ENCODE peak calls at places on chromosomes 16 and 17, in five cellular contexts. S, V, W, O and Q are unnamed samples. For H3K36me3, the result is how much of the 10 kb centered on the place peaks cover.

GRCh38 chr16:75097941-75098897 is 18.4 kb downstream of the LDHD start:
- DNase-seq in S (peak), V (no peak), W (no peak), O (peak), Q (no peak)

GRCh38 chr16:49274936-49275730 is 6.5 kb downstream of the CBLN1 start:
- DNase-seq in S (no peak), V (no peak), W (no peak), O (no peak), Q (no peak)

GRCh38 chr17:28053725-28054124 is 11.2 kb downstream of the NLK start:
- DNase-seq in S (no peak), V (no peak), W (no peak), O (no peak), Q (no peak)

GRCh38 chr17:1636732-1637285 is 8.2 kb upstream of the SLC43A2 start:
- DNase-seq in S (no peak), V (no peak), W (no peak), O (no peak), Q (peak)

GRCh38 chr16:10362077-10362863 is 23.6 kb upstream of the ATF7IP2 start:
- DNase-seq in S (no peak), V (no peak), W (no peak), O (no peak), Q (no peak)

GRCh38 chr17:73133911-73134649 is 30.7 kb upstream of the SSTR2 start:
- DNase-seq in S (no peak), V (no peak), W (no peak), O (no peak), Q (no peak)

GRCh38 chr16:47311738-47312505 is 148.9 kb downstream of the ITFG1 start:
- DNase-seq in S (no peak), V (no peak), W (no peak), O (no peak), Q (no peak)

GRCh38 chr16:56871172-56871593 is 6.2 kb downstream of the SLC12A3 start:
- DNase-seq in S (no peak), V (no peak), W (peak), O (no peak), Q (no peak)

GRCh38 chr16:50367777-50368409 is 895 bp downstream of the BRD7 start:
- DNase-seq in S (no peak), V (no peak), W (no peak), O (no peak), Q (no peak)

GRCh38 chr16:65180986-65181710 is 59.3 kb upstream of the CDH11 start:
- DNase-seq in S (no peak), V (no peak), W (peak), O (no peak), Q (no peak)

GRCh38 chr16:53018834-53019416 is 33.8 kb downstream of the CHD9NB start:
- DNase-seq in S (no peak), V (no peak), W (no peak), O (no peak), Q (no peak)

GRCh38 chr17:72404872-72405271 is 284.1 kb downstream of the SOX9 start:
- DNase-seq in S (no peak), V (no peak), W (no peak), O (no peak), Q (no peak)

GRCh38 chr16:27642753-27643152 is 92.8 kb downstream of the KATNIP start:
- DNase-seq in S (no peak), V (no peak), W (no peak), O (no peak), Q (no peak)

GRCh38 chr17:80163315-80163714 is 6.5 kb upstream of the CARD14 start:
- DNase-seq in S (no peak), V (no peak), W (no peak), O (no peak), Q (no peak)

GRCh38 chr16:27253526-27253930 is 15.0 kb downstream of the NSMCE1 start:
- DNase-seq in S (no peak), V (no peak), W (no peak), O (no peak), Q (no peak)

GRCh38 chr17:73346763-73347162 is 35.0 kb upstream of the CDC42EP4 start:
- DNase-seq in S (no peak), V (no peak), W (no peak), O (no peak), Q (no peak)

GRCh38 chr17:79874329-79874981 is 35.2 kb upstream of the CBX4 start:
- DNase-seq in S (no peak), V (no peak), W (no peak), O (no peak), Q (no peak)

GRCh38 chr17:69516911-69517310 is 102.4 kb downstream of the MAP2K6 start:
- DNase-seq in S (no peak), V (no peak), W (no peak), O (no peak), Q (no peak)

GRCh38 chr16:86300746-86301480 is 209.4 kb upstream of the FOXF1 start:
- DNase-seq in S (no peak), V (no peak), W (no peak), O (no peak), Q (peak)

GRCh38 chr16:16084874-16085273 is 135.5 kb downstream of the ABCC1 start:
- DNase-seq in S (no peak), V (no peak), W (no peak), O (no peak), Q (no peak)

GRCh38 chr17:79929257-79930076 is 90.2 kb upstream of the CBX4 start:
- DNase-seq in S (no peak), V (no peak), W (no peak), O (no peak), Q (no peak)

GRCh38 chr17:39096435-39097158 is 54.8 kb downstream of the PLXDC1 start:
- DNase-seq in S (no peak), V (no peak), W (peak), O (no peak), Q (no peak)

GRCh38 chr16:75477680-75478473 is 13.4 kb upstream of the TMEM170A start:
- DNase-seq in S (no peak), V (no peak), W (no peak), O (no peak), Q (peak)

GRCh38 chr17:32256695-32257013 is 9.0 kb upstream of the RHBDL3 start:
- DNase-seq in S (no peak), V (no peak), W (no peak), O (no peak), Q (no peak)

DNA sequence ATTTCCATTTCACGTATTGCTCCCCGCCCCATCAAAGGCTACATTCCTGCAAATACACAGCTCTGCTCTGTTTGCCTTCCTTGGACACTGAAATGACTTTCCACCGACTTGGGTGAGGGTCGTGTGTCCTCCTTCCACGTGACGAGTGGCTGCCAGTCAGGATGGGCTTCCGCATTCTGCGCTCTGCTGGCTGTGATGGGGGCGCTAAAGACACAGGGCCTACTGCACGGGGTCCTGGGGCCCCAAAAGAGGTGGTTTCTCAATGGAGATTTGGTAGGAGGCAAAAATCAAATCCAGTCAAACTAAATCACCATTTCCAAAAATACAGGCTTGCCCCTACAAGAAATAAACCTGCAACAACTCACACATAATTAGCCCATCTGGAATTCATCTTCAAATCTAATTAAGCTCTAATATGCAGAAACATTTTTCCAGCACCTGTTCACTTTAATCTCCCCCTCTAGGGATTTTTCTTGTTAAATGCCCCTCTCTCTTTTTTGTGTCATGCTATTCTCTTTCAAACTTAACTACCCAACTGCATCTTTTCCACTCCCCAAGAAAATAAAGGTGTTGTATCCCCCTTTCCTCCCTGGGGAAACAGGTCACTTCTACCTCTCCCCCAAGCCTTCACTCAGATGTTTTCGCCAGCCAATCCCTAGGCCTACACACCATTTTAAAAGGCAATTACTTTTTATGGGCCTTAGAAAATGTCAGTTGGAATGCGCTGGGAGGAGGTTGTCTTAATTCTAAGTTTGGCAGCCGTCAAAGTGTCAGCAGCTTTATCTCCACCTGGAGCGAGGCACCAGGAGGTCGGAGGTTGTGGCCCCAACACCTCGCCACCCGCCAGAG is 21.9 kb upstream of the FAAP100 start:
- DNase-seq in S (no peak), V (no peak), W (no peak), O (no peak), Q (no peak)
- H3K36me3 ChIP-seq in S (half or more), V (under half), W (under half), O (under half), Q (under half)

GRCh38 chr17:77207689-77208216 is 67.0 kb downstream of the SEC14L1 start:
- DNase-seq in S (no peak), V (no peak), W (no peak), O (no peak), Q (no peak)
- H3K36me3 ChIP-seq in S (half or more), V (half or more), W (under half), O (half or more), Q (half or more)

GRCh38 chr16:81681311-81681710 is 97.8 kb upstream of the PLCG2 start:
- DNase-seq in S (no peak), V (no peak), W (no peak), O (no peak), Q (peak)

GRCh38 chr16:81677375-81677737 is 101.7 kb upstream of the PLCG2 start:
- DNase-seq in S (no peak), V (no peak), W (no peak), O (no peak), Q (no peak)

GRCh38 chr16:81678326-81679095 is 100.6 kb upstream of the PLCG2 start:
- DNase-seq in S (no peak), V (no peak), W (peak), O (no peak), Q (peak)

GRCh38 chr16:81680444-81681263 is 98.4 kb upstream of the PLCG2 start:
- DNase-seq in S (no peak), V (no peak), W (no peak), O (no peak), Q (peak)

GRCh38 chr16:81679721-81680430 is 99.2 kb upstream of the PLCG2 start:
- DNase-seq in S (no peak), V (no peak), W (no peak), O (no peak), Q (peak)
- H3K36me3 ChIP-seq in S (under half), V (under half), W (under half), O (under half), Q (half or more)

DNA sequence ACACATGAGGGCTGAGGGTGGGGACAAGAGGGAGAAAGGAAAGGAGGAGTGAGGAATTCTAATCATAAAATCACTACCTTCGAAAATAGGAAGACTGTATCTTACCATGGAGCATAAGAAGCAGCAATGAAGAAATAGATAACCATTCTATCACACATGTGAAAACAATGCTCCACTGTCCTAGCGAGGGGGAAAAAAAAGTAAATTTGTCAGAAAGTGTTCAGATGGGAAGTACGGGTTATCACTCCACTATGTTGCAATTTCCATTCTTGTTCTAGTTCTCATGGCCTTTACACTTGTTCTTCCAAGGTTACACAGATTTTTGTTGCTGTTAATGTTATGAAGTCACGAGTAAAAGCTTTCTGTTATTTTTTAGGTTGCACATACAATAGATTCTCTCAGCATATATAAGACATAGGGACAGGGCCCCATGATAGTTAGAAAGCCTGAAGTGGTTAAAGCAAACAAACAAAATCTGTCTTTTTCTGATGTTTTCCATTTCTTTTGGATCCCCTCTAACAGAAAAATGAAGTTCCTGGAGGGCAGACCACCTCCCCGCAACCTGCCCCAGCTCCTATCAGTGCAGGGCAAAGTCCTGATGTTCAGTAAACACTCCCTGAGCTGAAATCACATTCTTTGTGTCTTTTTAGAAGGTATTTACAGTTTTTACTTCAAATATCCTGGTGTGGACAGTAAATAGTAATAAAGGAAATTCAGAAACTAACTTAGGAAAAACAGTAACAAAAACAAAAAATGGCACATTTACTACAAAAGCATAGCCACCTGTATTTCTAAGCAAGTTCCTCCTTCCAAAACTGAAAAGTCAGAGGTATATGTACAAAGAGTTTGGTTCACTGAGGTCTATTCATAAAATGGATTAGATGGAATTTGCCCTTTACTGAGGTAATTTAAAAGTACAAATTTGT is 13.7 kb downstream of the MMD start:
- DNase-seq in S (no peak), V (no peak), W (no peak), O (no peak), Q (no peak)
- H3K36me3 ChIP-seq in S (half or more), V (under half), W (under half), O (under half), Q (under half)

GRCh38 chr17:75666959-75667790 is at the start of the genes RECQL5 and SAP30BP:
- DNase-seq in S (peak), V (peak), W (peak), O (peak), Q (peak)

GRCh38 chr17:75661531-75661930 is 5.4 kb downstream of the RECQL5 start:
- DNase-seq in S (no peak), V (no peak), W (no peak), O (no peak), Q (no peak)

GRCh38 chr17:75662511-75662910 is 4.4 kb downstream of the RECQL5 start:
- DNase-seq in S (no peak), V (no peak), W (no peak), O (no peak), Q (no peak)

GRCh38 chr17:75665981-75666380 is 973 bp downstream of the RECQL5 start:
- DNase-seq in S (no peak), V (no peak), W (no peak), O (no peak), Q (no peak)

GRCh38 chr17:75664099-75664549 is 2.8 kb downstream of the RECQL5 start:
- DNase-seq in S (no peak), V (no peak), W (no peak), O (no peak), Q (no peak)
- H3K36me3 ChIP-seq in S (under half), V (under half), W (under half), O (under half), Q (under half)

GRCh38 chr16:3295209-3295608 is 10.0 kb downstream of the TIGD7 start:
- DNase-seq in S (no peak), V (no peak), W (no peak), O (no peak), Q (no peak)

GRCh38 chr16:3292604-3293003 is 9.3 kb downstream of the ZNF263 start:
- DNase-seq in S (no peak), V (no peak), W (no peak), O (no peak), Q (no peak)

GRCh38 chr16:3289998-3290673 is 6.8 kb downstream of the ZNF263 start:
- DNase-seq in S (no peak), V (no peak), W (no peak), O (no peak), Q (no peak)

DNA sequence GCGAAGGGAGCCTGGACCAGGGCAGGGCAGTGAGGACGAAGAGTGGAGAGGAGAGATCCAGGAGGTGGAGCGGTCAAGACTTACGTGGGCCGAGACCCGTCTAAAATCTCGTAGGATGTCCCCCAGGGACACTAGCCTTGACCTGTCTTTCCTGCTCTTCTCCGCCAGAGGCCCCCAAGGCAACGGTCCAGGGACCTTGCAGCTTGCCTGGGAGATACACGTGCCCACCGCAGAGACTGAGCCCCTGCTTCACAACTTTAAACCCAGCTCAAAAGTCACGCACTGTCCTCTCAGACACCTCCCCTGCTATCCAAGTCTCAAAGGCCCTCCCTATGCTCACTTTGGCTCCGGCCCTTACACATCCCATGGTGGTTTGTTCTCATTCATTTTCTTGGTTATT is 9.4 kb downstream of the TIGD7 start:
- DNase-seq in S (no peak), V (no peak), W (no peak), O (no peak), Q (no peak)
- H3K36me3 ChIP-seq in S (under half), V (under half), W (under half), O (under half), Q (half or more)

GRCh38 chr16:24098896-24099295 is 157.2 kb upstream of the CACNG3 start:
- DNase-seq in S (no peak), V (no peak), W (no peak), O (no peak), Q (no peak)

GRCh38 chr16:24091125-24091524 is 165.0 kb upstream of the CACNG3 start:
- DNase-seq in S (no peak), V (no peak), W (no peak), O (no peak), Q (no peak)

GRCh38 chr16:24093049-24093448 is 163.1 kb upstream of the CACNG3 start:
- DNase-seq in S (no peak), V (no peak), W (no peak), O (no peak), Q (no peak)

GRCh38 chr16:24088767-24089166 is 167.4 kb upstream of the CACNG3 start:
- DNase-seq in S (no peak), V (no peak), W (no peak), O (no peak), Q (no peak)

DNA sequence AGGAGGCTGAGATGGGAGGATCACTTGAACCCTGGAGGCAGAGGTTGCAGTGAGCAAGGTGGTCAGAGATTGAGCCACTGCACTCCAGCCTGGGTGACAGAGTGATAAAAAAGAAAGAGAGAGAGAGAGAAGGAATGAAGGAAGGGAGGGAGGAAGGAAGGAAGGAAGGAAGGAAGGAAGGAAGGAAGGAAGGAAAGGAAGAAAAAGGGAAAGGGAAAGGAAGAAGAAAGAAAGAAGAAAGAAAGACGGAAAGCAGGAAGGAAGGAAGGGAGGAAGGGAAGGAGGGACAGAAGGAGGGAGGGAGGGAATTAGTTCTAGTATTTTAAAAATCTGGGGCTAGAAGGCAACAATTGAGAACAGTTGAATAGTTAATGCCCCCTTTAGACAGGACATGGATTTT is 161.5 kb upstream of the CACNG3 start:
- DNase-seq in S (no peak), V (no peak), W (no peak), O (no peak), Q (no peak)
- H3K36me3 ChIP-seq in S (under half), V (under half), W (under half), O (under half), Q (under half)

GRCh38 chr17:61715348-61715747 is 124.3 kb upstream of the NACA2 start:
- DNase-seq in S (no peak), V (no peak), W (no peak), O (no peak), Q (no peak)
- H3K36me3 ChIP-seq in S (under half), V (under half), W (under half), O (under half), Q (under half)

GRCh38 chr17:58344791-58345157 is 7.2 kb downstream of the SUPT4H1 start:
- DNase-seq in S (no peak), V (no peak), W (no peak), O (no peak), Q (no peak)
- H3K36me3 ChIP-seq in S (half or more), V (under half), W (under half), O (under half), Q (half or more)

GRCh38 chr17:18250708-18251107 is 7.8 kb downstream of the FLII start:
- DNase-seq in S (no peak), V (no peak), W (no peak), O (no peak), Q (no peak)

GRCh38 chr17:18250259-18250658 is 8.3 kb downstream of the FLII start:
- DNase-seq in S (no peak), V (no peak), W (no peak), O (no peak), Q (no peak)

GRCh38 chr17:18251204-18251603 is 7.3 kb downstream of the FLII start:
- DNase-seq in S (no peak), V (no peak), W (no peak), O (no peak), Q (no peak)

GRCh38 chr17:18253187-18253884 is 5.2 kb downstream of the FLII start:
- DNase-seq in S (no peak), V (no peak), W (no peak), O (no peak), Q (no peak)

DNA sequence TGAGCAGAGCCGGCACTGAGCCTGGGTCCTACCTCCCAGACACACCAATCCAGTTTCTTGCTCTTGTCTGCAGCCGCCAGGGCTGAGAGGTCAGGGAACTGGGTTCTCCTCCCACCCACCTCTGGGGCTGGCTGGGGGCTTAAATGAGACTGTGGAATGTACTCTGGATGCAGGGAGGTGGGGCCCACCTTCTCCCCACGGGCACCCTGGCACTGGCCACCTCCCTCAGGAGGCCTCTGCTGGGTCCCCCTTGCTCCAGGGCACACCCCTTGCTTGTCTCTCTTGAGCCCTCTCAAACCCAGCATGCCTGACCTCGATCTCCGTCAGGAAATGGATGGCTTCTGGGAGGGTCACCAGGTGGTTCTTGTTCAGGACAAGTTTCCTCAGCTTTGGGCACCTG is 6.4 kb downstream of the FLII start:
- DNase-seq in S (no peak), V (no peak), W (no peak), O (no peak), Q (no peak)
- H3K36me3 ChIP-seq in S (half or more), V (half or more), W (under half), O (under half), Q (half or more)